ENCODE peak calls at places on chromosome 7, in five cellular contexts. J is ascending aorta, D is astrocyte, W is heart left ventricle, E is epithelial cell of esophagus. B is an unnamed sample.

GRCh38 chr7:41578700-41579099 is 124.2 kb downstream of the INHBA start:
- DNase-seq in J (no peak), W (no peak), E (no peak), D (peak; percentile 29), B (no peak)

GRCh38 chr7:15330943-15331342 is 230.9 kb downstream of the AGMO start:
- DNase-seq in W (no peak), D (no peak), J (no peak), E (no peak), B (no peak)

GRCh38 chr7:71095266-71095860 is 36.6 kb upstream of the GALNT17 start:
- DNase-seq in W (no peak), J (no peak), E (no peak), D (no peak), B (no peak)

GRCh38 chr7:99042957-99043356 is 101.0 kb downstream of the SMURF1 start:
- DNase-seq in E (no peak), W (no peak), J (no peak), D (peak; percentile 63), B (no peak)

GRCh38 chr7:28804990-28805389 is 153.1 kb downstream of the TRIL start:
- DNase-seq in E (peak; percentile 67), D (peak; percentile 94), W (no peak), J (no peak), B (no peak)

GRCh38 chr7:23467731-23468720 is 2.3 kb downstream of the IGF2BP3 start:
- DNase-seq in J (no peak), D (peak; percentile 65), E (peak; percentile 65), W (no peak), B (no peak)

GRCh38 chr7:23072916-23073315 is 32.7 kb upstream of the KLHL7 start:
- DNase-seq in J (no peak), W (no peak), E (no peak), D (no peak), B (no peak)

GRCh38 chr7:142838461-142839213 is 16.2 kb upstream of the EPHB6 start:
- DNase-seq in D (no peak), J (no peak), W (no peak), E (no peak), B (no peak)

GRCh38 chr7:47036909-47037308 is 545.0 kb downstream of the TNS3 start:
- DNase-seq in E (no peak), J (no peak), D (no peak), W (no peak), B (no peak)

GRCh38 chr7:54680377-54681005 is 78.5 kb downstream of the SEC61G start:
- DNase-seq in D (no peak), J (no peak), W (no peak), E (no peak), B (no peak)

GRCh38 chr7:19118896-19119301 is 1.5 kb upstream of the TWIST1 start:
- DNase-seq in J (peak; percentile 64), E (no peak), D (no peak), W (no peak), B (no peak)
- H3K4me3 ChIP-seq in J (no peak overlapping the region), E (no peak overlapping the region), D (peak overlapping the region; percentile 94), W (no peak overlapping the region), B (no peak overlapping the region)

DNA sequence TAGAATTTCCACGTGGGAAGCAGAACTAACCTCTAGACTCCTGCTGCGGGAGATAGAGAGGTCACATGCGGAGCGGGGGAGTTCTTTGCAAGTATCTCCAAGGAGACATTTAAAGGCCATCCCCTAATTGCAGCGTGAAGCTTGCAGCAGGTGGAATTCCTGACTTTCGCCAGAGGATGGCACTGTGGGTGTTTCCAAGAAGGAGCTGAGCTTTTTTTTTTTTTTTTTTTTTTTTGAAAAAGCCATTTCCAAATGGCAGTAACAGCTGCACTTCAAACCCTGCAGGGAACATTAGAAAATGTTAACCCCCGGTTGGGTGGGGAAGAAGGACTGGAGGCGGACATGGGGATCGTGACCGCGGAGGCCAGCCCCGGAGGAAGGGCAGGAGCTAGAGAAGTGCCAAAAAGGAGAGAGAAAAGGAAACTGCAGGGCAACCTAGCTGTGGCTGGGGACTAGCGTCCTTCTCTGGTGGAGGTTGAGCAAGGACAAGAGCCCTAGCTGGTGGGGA is 487.7 kb downstream of the TYW1 start:
- DNase-seq in E (peak; percentile 52), J (no peak), W (peak; percentile 57), D (peak; percentile 34), B (peak; percentile 44)
- H3K4me3 ChIP-seq in E (no peak overlapping the region), J (no peak overlapping the region), W (peak overlapping the region; percentile 24), D (no peak overlapping the region), B (peak overlapping the region; percentile 47)

DNA sequence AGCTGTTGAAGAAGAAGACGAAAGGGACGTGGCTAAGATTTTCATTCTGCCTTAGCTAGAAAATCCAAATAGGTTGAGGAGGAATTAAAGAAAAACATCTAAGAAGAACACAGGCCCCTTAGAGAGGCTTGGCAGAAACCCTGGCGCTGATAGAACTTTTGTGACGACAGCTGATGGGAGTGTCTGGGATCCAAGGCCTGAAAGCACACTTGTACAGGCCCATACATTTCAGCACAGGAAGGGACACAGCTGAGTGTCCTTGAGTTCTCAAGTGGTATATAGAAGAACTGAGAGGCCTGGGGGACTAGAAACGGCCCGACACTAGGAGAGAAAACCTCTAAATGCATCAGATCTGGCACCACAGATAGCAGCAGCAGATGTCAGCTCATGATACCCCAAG is 39.5 kb downstream of the PRPS1L1 start:
- DNase-seq in W (no peak), E (no peak), J (no peak), D (no peak), B (no peak)
- H3K4me3 ChIP-seq in W (no peak overlapping the region), E (no peak overlapping the region), J (no peak overlapping the region), D (no peak overlapping the region), B (no peak overlapping the region)

GRCh38 chr7:77199008-77199966 is at the start of gene FGL2:
- DNase-seq in D (peak; percentile 35), W (peak; percentile 71), E (peak; percentile 51), J (peak; percentile 92), B (no peak)
- H3K4me3 ChIP-seq in D (peak within 1 kb of the TSS; percentile 32), W (peak within 1 kb of the TSS; percentile 69), E (no peak within 1 kb of the TSS), J (peak within 1 kb of the TSS; percentile 57), B (peak within 1 kb of the TSS; percentile 49)

GRCh38 chr7:26193432-26194206 is 6.9 kb downstream of the HNRNPA2B1 start:
- DNase-seq in W (no peak), J (no peak), E (no peak), D (no peak), B (no peak)
- H3K4me3 ChIP-seq in W (no peak overlapping the region), J (no peak overlapping the region), E (no peak overlapping the region), D (no peak overlapping the region), B (peak overlapping the region; percentile 3)

GRCh38 chr7:59986-60675 is 132.2 kb upstream of the FAM20C start:
- DNase-seq in E (no peak), W (peak; percentile 13), D (no peak), J (no peak), B (no peak)

GRCh38 chr7:58316-58715 is 134.1 kb upstream of the FAM20C start:
- DNase-seq in J (no peak), W (no peak), E (no peak), D (no peak), B (no peak)

GRCh38 chr7:60706-61105 is 131.7 kb upstream of the FAM20C start:
- DNase-seq in J (no peak), W (peak; percentile 9), D (no peak), E (no peak), B (no peak)

GRCh38 chr7:57876-58275 is 134.5 kb upstream of the FAM20C start:
- DNase-seq in D (no peak), J (no peak), E (no peak), W (peak; percentile 21), B (peak; percentile 60)

GRCh38 chr7:59079-59825 is 133.1 kb upstream of the FAM20C start:
- DNase-seq in E (no peak), D (no peak), J (no peak), W (no peak), B (peak; percentile 17)
- H3K4me3 ChIP-seq in E (no peak overlapping the region), D (no peak overlapping the region), J (no peak overlapping the region), W (no peak overlapping the region), B (no peak overlapping the region)

GRCh38 chr7:12716134-12716667 is 28.8 kb downstream of the ARL4A start:
- DNase-seq in E (no peak), D (no peak), W (no peak), J (no peak), B (no peak)
- H3K4me3 ChIP-seq in E (no peak overlapping the region), D (no peak overlapping the region), W (peak overlapping the region; percentile 11), J (no peak overlapping the region), B (peak overlapping the region; percentile 56)

B was measured in dorsolateral prefrontal cortex.